ENCODE peak calls at places on chromosomes 3 and 15, in ten cellular contexts. I, G, H, E, X, Y, B, W, Q and L are unnamed samples.

GRCh38 chr15:71103102-71103676 is 12.1 kb upstream of the THSD4 start:
- DNase-seq in Y (peak), W (peak), B (no peak), E (peak), I (peak), Q (no peak), G (peak), X (peak), H (peak), L (peak)

GRCh38 chr15:65361708-65362459 is 15.9 kb downstream of the IGDCC3 start:
- DNase-seq in I (no peak), Q (no peak), G (no peak), H (no peak), E (no peak), W (no peak), B (no peak), Y (peak), X (no peak), L (no peak)

GRCh38 chr15:100879461-100880138 is at the start of gene ALDH1A3:
- DNase-seq in Q (peak), E (peak), B (no peak), Y (peak), I (no peak), X (peak), H (peak), G (peak), W (peak), L (no peak)

GRCh38 chr3:62027796-62028195 is 345.6 kb downstream of the FEZF2 start:
- DNase-seq in G (no peak), X (no peak), H (no peak), Y (no peak), B (no peak), E (no peak), I (no peak), Q (no peak), W (no peak), L (no peak)

GRCh38 chr15:43941555-43941954 is 114.8 kb downstream of the WDR76 start:
- DNase-seq in H (no peak), Q (no peak), X (peak), I (no peak), W (no peak), B (no peak), Y (no peak), G (no peak), E (no peak), L (no peak)

GRCh38 chr3:98814799-98815450 is 51.8 kb downstream of the ST3GAL6 start:
- DNase-seq in Q (no peak), X (no peak), W (no peak), G (no peak), B (no peak), I (peak), Y (no peak), E (peak), H (no peak), L (no peak)

GRCh38 chr3:155270063-155270462 is 23.4 kb downstream of the STRIT1 start:
- DNase-seq in W (no peak), B (no peak), I (no peak), H (no peak), E (no peak), X (no peak), Q (no peak), G (no peak), Y (no peak), L (no peak)

GRCh38 chr3:152997526-152997925 is 162.6 kb downstream of the P2RY1 start:
- DNase-seq in W (no peak), Q (no peak), I (no peak), X (no peak), H (no peak), Y (no peak), G (no peak), E (no peak), B (no peak), L (no peak)

GRCh38 chr15:28977377-28978010 is 91.7 kb downstream of the APBA2 start:
- DNase-seq in E (peak), G (no peak), Q (peak), H (peak), B (peak), X (no peak), W (peak), Y (no peak), I (peak), L (no peak)

GRCh38 chr3:192130534-192131132 is 596.7 kb downstream of the FGF12 start:
- DNase-seq in Q (peak), E (peak), X (peak), H (peak), Y (peak), I (peak), W (peak), B (peak), G (peak), L (peak)

GRCh38 chr3:40885423-40885822 is 313.9 kb upstream of the CTNNB1 start:
- DNase-seq in E (no peak), G (no peak), H (no peak), B (no peak), Y (no peak), Q (no peak), W (peak), X (no peak), I (no peak), L (no peak)

GRCh38 chr15:42918047-42918446 is 2.5 kb downstream of the TTBK2 start:
- DNase-seq in X (no peak), I (no peak), H (no peak), Y (no peak), W (no peak), B (no peak), E (no peak), Q (no peak), G (no peak), L (peak)

GRCh38 chr15:89515477-89515876 is 19.1 kb upstream of the RHCG start:
- DNase-seq in B (no peak), I (no peak), G (no peak), W (no peak), Y (no peak), E (no peak), H (no peak), X (no peak), Q (no peak), L (no peak)

GRCh38 chr3:130354430-130354829 is 9.0 kb downstream of the COL6A5 start:
- DNase-seq in Q (no peak), B (no peak), G (no peak), E (no peak), Y (no peak), X (no peak), W (no peak), I (peak), H (no peak), L (no peak)

GRCh38 chr3:37155782-37156181 is 18.6 kb downstream of the LRRFIP2 start:
- DNase-seq in I (no peak), Y (no peak), Q (no peak), E (no peak), B (no peak), W (no peak), G (no peak), H (no peak), X (no peak), L (no peak)

GRCh38 chr3:38746641-38747040 is 69.4 kb downstream of the SCN10A start:
- DNase-seq in E (no peak), I (no peak), X (no peak), W (no peak), Q (no peak), B (no peak), H (no peak), G (no peak), Y (no peak), L (no peak)

GRCh38 chr3:179192542-179192941 is 44.4 kb downstream of the PIK3CA start:
- DNase-seq in Y (no peak), E (no peak), I (no peak), Q (no peak), G (no peak), H (no peak), W (no peak), X (no peak), B (no peak), L (no peak)

GRCh38 chr3:159322322-159322939 is 520.6 kb downstream of the MFSD1 start:
- DNase-seq in W (peak), X (peak), Q (no peak), E (peak), I (peak), H (peak), B (no peak), G (peak), Y (peak), L (peak)

GRCh38 chr3:183449391-183449790 is 21.0 kb upstream of the MCF2L2 start:
- DNase-seq in W (no peak), E (peak), X (no peak), H (no peak), I (peak), Y (no peak), G (peak), Q (peak), B (no peak), L (peak)

GRCh38 chr3:138861755-138862333 is 27.1 kb upstream of the PIK3CB start:
- DNase-seq in E (peak), I (peak), G (no peak), X (no peak), B (no peak), H (no peak), Q (no peak), Y (no peak), W (no peak), L (no peak)

GRCh38 chr3:23389686-23390085 is 186.6 kb downstream of the UBE2E2 start:
- DNase-seq in G (no peak), Y (no peak), H (no peak), Q (no peak), X (peak), W (no peak), B (no peak), I (no peak), E (no peak), L (peak)

GRCh38 chr15:98671060-98672008 is 23.0 kb downstream of the IGF1R start:
- DNase-seq in E (peak), W (no peak), G (no peak), B (no peak), X (no peak), Y (peak), I (peak), Q (no peak), H (no peak), L (no peak)

GRCh38 chr3:131735121-131735520 is 232.3 kb upstream of the MRPL3 start:
- DNase-seq in Q (no peak), B (no peak), Y (no peak), G (no peak), W (no peak), H (no peak), I (no peak), X (no peak), E (peak), L (no peak)

GRCh38 chr3:102114264-102114979 is 265.1 kb downstream of the NFKBIZ start:
- DNase-seq in I (no peak), Y (no peak), W (no peak), Q (no peak), E (no peak), G (no peak), X (no peak), B (no peak), H (no peak), L (no peak)

GRCh38 chr15:65791335-65792129 is 561 bp downstream of the DENND4A start:
- DNase-seq in W (peak), Y (peak), G (peak), B (no peak), X (peak), I (peak), H (peak), Q (peak), E (peak), L (peak)

GRCh38 chr15:49605588-49605987 is 15.0 kb downstream of the FAM227B start:
- DNase-seq in E (no peak), Q (no peak), I (no peak), H (no peak), W (no peak), B (no peak), Y (no peak), G (no peak), X (no peak), L (no peak)

GRCh38 chr3:11989383-11990050 is 14.7 kb upstream of the SYN2 start:
- DNase-seq in E (no peak), G (no peak), Y (no peak), X (no peak), B (no peak), I (no peak), W (no peak), Q (no peak), H (no peak), L (no peak)

GRCh38 chr3:138367912-138368311 is 19.5 kb downstream of the MRAS start:
- DNase-seq in I (no peak), B (no peak), X (peak), G (no peak), Q (peak), E (peak), H (peak), W (peak), Y (no peak), L (peak)

GRCh38 chr3:150147776-150148175 is 177.1 kb upstream of the PFN2 start:
- DNase-seq in X (no peak), G (no peak), H (no peak), Q (no peak), Y (no peak), I (no peak), W (no peak), B (no peak), E (peak), L (no peak)

GRCh38 chr15:75104804-75105557 is 81.6 kb downstream of the PPCDC start:
- DNase-seq in X (peak), Q (peak), B (peak), E (peak), W (no peak), H (no peak), G (no peak), I (peak), Y (no peak), L (peak)

GRCh38 chr3:38985981-38986380 is 65.8 kb downstream of the SCN11A start:
- DNase-seq in I (no peak), G (no peak), X (no peak), E (no peak), B (no peak), H (no peak), Y (no peak), W (no peak), Q (no peak), L (no peak)

GRCh38 chr15:47959617-47960398 is 161.0 kb upstream of the SLC24A5 start:
- DNase-seq in Q (no peak), Y (no peak), G (no peak), W (no peak), I (no peak), X (no peak), E (no peak), H (no peak), B (no peak), L (no peak)

GRCh38 chr15:83199288-83199687 is 8.3 kb downstream of the HDGFL3 start:
- DNase-seq in I (no peak), E (no peak), Q (no peak), H (no peak), B (no peak), W (no peak), G (no peak), Y (no peak), X (no peak), L (no peak)

GRCh38 chr15:83200589-83200988 is 7.0 kb downstream of the HDGFL3 start:
- DNase-seq in Y (no peak), G (no peak), E (peak), Q (no peak), H (no peak), W (no peak), I (no peak), X (no peak), B (no peak), L (no peak)

GRCh38 chr15:83194527-83194926 is 13.1 kb downstream of the HDGFL3 start:
- DNase-seq in G (no peak), X (no peak), Q (no peak), Y (no peak), B (no peak), E (no peak), I (peak), H (no peak), W (no peak), L (no peak)

GRCh38 chr15:83200162-83200561 is 7.5 kb downstream of the HDGFL3 start:
- DNase-seq in E (peak), Q (no peak), H (no peak), I (no peak), Y (no peak), W (no peak), B (peak), X (no peak), G (no peak), L (no peak)

DNA sequence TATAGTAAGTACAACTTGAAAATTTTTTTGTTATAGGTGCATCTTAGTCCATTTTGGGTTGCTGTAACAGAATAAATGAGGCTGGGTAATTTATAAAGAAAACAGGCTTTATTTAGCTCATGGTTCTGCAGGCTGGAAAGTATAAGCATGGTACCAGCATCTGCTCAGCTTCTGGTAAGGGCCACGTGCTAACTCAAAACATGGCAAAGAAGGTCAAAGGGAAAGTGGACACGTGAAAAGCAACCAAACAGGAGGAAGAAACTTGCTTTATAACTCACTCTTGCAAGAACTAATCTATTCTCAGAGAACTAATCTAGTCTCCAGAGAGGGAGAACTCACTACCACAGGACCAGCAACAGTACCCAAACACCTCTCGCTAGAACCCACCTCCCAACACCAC is 9.1 kb downstream of the HDGFL3 start:
- DNase-seq in Q (no peak), X (no peak), I (no peak), H (no peak), E (no peak), B (no peak), Y (no peak), W (no peak), G (no peak), L (no peak)
- H3K4me3 ChIP-seq in Q (no peak), X (no peak), I (no peak), H (no peak), E (no peak), B (no peak), Y (no peak), W (no peak), G (no peak), L (no peak)

GRCh38 chr3:46882377-46883015 is 5.0 kb downstream of the PTH1R start:
- DNase-seq in Q (no peak), X (no peak), I (peak), H (peak), W (no peak), Y (peak), E (peak), G (peak), B (no peak), L (no peak)

GRCh38 chr3:46885612-46886011 is 8.1 kb downstream of the PTH1R start:
- DNase-seq in E (no peak), W (no peak), Y (no peak), X (no peak), H (no peak), I (no peak), B (no peak), Q (no peak), G (no peak), L (no peak)

GRCh38 chr3:46884929-46885328 is 7.4 kb downstream of the PTH1R start:
- DNase-seq in W (no peak), H (no peak), E (no peak), I (no peak), Q (no peak), X (no peak), Y (no peak), B (no peak), G (no peak), L (no peak)

GRCh38 chr3:46883252-46884185 is 6.0 kb downstream of the PTH1R start:
- DNase-seq in B (no peak), X (no peak), W (no peak), H (peak), E (peak), Y (peak), Q (no peak), G (peak), I (peak), L (no peak)

GRCh38 chr3:46884427-46884826 is 6.9 kb downstream of the PTH1R start:
- DNase-seq in G (no peak), Q (no peak), I (no peak), W (no peak), E (no peak), Y (no peak), X (no peak), B (no peak), H (no peak), L (no peak)
- H3K4me3 ChIP-seq in G (peak), Q (peak), I (no peak), W (peak), E (no peak), Y (no peak), X (no peak), B (peak), H (peak), L (no peak)

GRCh38 chr15:38085104-38085503 is 150.7 kb downstream of the TMCO5A start:
- DNase-seq in W (no peak), I (no peak), B (no peak), X (no peak), H (no peak), G (no peak), E (no peak), Q (no peak), Y (no peak), L (peak)
- H3K4me3 ChIP-seq in W (no peak), I (no peak), B (no peak), X (no peak), H (no peak), G (no peak), E (no peak), Q (no peak), Y (no peak), L (peak)

DNA sequence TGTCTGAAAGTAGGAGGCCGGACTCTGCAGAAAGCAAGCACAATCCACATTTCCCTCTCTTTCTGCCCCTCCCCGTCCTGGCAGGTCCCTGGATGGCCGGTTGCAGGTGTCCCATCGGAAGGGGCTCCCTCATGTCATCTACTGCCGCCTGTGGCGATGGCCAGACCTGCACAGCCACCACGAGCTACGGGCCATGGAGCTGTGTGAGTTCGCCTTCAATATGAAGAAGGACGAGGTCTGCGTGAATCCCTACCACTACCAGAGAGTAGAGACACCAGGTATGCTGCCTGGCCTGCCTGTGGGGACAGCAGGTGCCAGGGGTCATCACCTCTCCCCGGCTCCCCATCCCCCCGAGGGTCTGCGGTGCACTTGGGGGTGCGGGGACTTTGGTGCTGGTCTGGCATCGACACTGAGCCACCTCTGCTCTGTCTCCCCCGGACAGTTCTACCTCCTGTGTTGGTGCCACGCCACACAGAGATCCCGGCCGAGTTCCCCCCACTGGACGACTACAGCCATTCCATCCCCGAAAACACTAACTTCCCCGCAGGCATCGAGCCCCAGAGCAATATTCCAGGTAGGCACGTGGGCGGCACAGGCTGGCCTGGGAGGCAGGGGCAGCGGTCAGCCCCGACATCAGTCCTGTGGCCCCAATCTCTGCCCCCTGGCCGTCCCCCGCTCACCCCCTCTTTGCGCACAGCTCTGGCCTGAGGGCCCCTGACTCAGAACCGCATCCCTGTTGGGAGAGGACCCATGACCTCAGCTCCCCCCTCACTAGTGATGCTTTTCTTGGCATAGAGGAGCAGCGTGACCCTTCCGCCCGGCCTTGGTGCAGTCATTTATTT is 89.4 kb downstream of the AAGAB start:
- DNase-seq in G (peak), B (no peak), W (peak), I (peak), H (peak), Q (peak), Y (peak), E (peak), X (no peak), L (no peak)
- H3K4me3 ChIP-seq in G (no peak), B (no peak), W (no peak), I (no peak), H (no peak), Q (no peak), Y (no peak), E (no peak), X (no peak), L (no peak)

DNA sequence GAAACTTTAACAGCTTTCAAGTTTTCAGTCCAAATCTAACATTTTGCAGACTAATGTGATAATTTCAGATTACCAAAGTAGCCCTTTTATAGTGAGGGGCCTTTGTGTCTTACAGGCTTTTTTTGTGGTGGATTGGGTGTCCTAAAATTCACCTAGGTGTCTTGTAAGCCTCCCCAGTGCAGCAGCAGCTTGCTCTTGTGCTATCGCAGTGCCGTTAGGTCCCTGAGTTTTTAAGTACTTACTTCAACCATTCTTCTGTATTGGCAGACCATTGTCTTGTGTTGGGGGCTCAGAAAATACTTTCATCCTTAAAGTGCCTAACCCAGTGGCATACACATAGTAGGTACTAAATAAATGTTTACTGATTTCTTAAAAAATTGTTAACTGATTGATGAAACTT is 2.1 kb downstream of the PDE8A start:
- DNase-seq in Q (no peak), G (no peak), B (no peak), I (no peak), W (no peak), X (no peak), H (no peak), E (peak), Y (no peak), L (no peak)
- H3K4me3 ChIP-seq in Q (no peak), G (no peak), B (peak), I (no peak), W (peak), X (no peak), H (peak), E (peak), Y (no peak), L (peak)

GRCh38 chr3:9280477-9281219 is 31.2 kb upstream of the SRGAP3 start:
- DNase-seq in Q (peak), E (peak), X (no peak), Y (peak), G (no peak), H (no peak), I (peak), W (no peak), B (no peak), L (no peak)
- H3K4me3 ChIP-seq in Q (no peak), E (no peak), X (no peak), Y (no peak), G (no peak), H (no peak), I (no peak), W (no peak), B (no peak), L (no peak)